ENCODE peak calls at places on chromosomes 11 and 22, in four cellular contexts. One of them, this sample, is unnamed.

GRCh38 chr22:43126506-43127165 is 16.1 kb downstream of the BIK start:
- DNase-seq in stomach: peak
- DNase-seq in A549: peak
- DNase-seq in ovary: no peak
- DNase-seq in this sample: peak

GRCh38 chr11:129279326-129280026 is 87.4 kb upstream of the ARHGAP32 start:
- DNase-seq in ovary: peak
- DNase-seq in A549: peak
- DNase-seq in stomach: peak
- DNase-seq in this sample: peak

GRCh38 chr22:33337524-33337923 is 279.3 kb upstream of the SYN3 start:
- DNase-seq in stomach: peak
- DNase-seq in ovary: no peak
- DNase-seq in A549: no peak
- DNase-seq in this sample: no peak

GRCh38 chr11:102139081-102139498 is 28.8 kb downstream of the YAP1 start:
- DNase-seq in A549: no peak
- DNase-seq in stomach: no peak
- DNase-seq in ovary: no peak
- DNase-seq in this sample: no peak

GRCh38 chr11:10201343-10201742 is 92.7 kb downstream of the SBF2 start:
- DNase-seq in stomach: no peak
- DNase-seq in A549: no peak
- DNase-seq in ovary: no peak
- DNase-seq in this sample: no peak

GRCh38 chr11:73759520-73760065 is 1.3 kb downstream of the RAB6A start:
- DNase-seq in stomach: no peak
- DNase-seq in A549: peak
- DNase-seq in ovary: no peak
- DNase-seq in this sample: no peak

GRCh38 chr11:100687032-100687629 is at the start of gene ARHGAP42:
- DNase-seq in stomach: peak
- DNase-seq in ovary: peak
- DNase-seq in A549: peak
- DNase-seq in this sample: peak

GRCh38 chr22:22830193-22830592 is 57.4 kb upstream of the IGLL5 start:
- DNase-seq in A549: no peak
- DNase-seq in ovary: no peak
- DNase-seq in stomach: no peak
- DNase-seq in this sample: no peak

GRCh38 chr22:30921108-30921507 is 47.5 kb downstream of the MORC2 start:
- DNase-seq in stomach: no peak
- DNase-seq in ovary: no peak
- DNase-seq in A549: no peak
- DNase-seq in this sample: peak

DNA sequence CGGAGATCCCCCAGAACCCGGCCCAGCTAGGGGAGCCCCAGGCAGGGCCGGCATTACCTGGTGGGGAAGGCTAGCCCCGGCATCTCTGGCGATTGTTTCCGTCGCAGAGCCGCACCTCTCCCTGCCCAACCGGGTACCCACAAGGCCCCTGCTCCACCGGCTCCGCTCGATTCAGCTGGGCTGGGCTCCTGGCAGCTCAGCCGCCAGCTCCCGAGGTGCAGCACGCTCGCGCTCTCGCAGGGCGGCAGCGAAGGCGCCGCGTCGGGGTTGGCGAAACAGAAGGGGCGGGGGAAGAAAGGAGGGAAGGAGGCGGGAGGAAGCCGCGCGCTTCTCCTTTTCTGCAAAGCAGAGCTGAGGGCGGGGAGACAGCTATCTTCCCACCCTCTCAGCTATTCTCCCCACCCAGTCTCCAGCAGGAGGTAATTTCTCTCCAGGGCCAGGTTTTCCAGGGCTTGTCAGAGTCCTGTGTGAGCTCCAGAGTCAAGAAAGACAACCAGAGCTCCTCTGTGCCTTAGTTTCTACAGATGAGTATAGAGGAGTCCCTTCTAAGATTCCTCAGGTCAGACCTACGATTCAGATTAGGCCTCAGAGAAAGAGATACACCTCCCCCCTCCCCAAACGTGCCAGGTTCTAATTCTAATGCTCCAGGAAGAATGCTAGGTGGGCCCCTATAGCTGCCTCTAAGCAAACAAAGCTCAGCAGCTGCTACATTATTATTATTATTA is 62.0 kb downstream of the PAK1 start:
- DNase-seq in stomach: peak
- DNase-seq in ovary: peak
- DNase-seq in A549: peak
- DNase-seq in this sample: peak
- TF ChIP-seq POLR2A in stomach: no peak
- TF ChIP-seq POLR2A in ovary: no peak
- TF ChIP-seq POLR2A in A549: peak
- TF ChIP-seq POLR2A in this sample: peak

GRCh38 chr22:46013460-46014416 is 36.8 kb upstream of the WNT7B start:
- DNase-seq in stomach: peak
- DNase-seq in ovary: peak
- DNase-seq in A549: peak
- DNase-seq in this sample: peak
- TF ChIP-seq POLR2A in stomach: no peak
- TF ChIP-seq POLR2A in ovary: peak
- TF ChIP-seq POLR2A in A549: peak
- TF ChIP-seq POLR2A in this sample: peak

GRCh38 chr11:32583451-32584271 is at the start of gene EIF3M:
- DNase-seq in stomach: peak
- DNase-seq in A549: peak
- DNase-seq in ovary: peak
- DNase-seq in this sample: peak
- TF ChIP-seq POLR2A in stomach: no peak
- TF ChIP-seq POLR2A in A549: peak
- TF ChIP-seq POLR2A in ovary: peak
- TF ChIP-seq POLR2A in this sample: peak

DNA sequence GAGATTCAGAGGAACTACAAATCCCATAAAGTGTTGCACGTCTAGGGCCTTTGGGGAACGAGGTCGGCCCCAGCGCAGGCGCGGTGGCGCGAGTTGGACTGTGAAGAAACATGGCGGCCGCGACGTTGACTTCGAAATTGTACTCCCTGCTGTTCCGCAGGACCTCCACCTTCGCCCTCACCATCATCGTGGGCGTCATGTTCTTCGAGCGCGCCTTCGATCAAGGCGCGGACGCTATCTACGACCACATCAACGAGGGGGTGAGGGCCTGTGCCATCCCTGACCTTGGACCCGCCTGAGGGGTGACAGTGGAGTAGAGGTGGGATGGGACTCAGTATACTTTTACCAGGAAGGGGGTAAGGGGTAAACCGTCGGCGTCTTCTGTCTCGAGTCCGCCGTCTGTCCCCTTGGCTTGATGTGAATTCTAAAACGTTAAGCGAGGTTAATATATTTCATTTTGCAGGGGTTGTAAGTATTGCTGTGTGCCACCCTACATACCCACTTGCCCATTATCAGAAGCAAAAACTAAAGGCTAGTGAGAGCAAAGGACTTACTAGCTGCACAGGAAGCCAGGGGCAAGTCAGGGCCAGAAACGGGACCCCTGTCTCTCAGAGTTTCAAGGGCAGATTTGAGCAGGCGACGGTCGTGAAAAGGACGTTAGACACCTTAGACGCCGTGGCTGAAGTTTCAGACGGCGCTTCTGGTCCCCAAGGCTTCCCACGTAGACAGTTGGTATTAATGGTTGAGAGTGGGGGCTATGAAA is at the start of gene UQCR10:
- DNase-seq in ovary: peak
- DNase-seq in stomach: peak
- DNase-seq in A549: peak
- DNase-seq in this sample: peak
- TF ChIP-seq POLR2A in ovary: peak
- TF ChIP-seq POLR2A in stomach: no peak
- TF ChIP-seq POLR2A in A549: peak
- TF ChIP-seq POLR2A in this sample: no peak

DNA sequence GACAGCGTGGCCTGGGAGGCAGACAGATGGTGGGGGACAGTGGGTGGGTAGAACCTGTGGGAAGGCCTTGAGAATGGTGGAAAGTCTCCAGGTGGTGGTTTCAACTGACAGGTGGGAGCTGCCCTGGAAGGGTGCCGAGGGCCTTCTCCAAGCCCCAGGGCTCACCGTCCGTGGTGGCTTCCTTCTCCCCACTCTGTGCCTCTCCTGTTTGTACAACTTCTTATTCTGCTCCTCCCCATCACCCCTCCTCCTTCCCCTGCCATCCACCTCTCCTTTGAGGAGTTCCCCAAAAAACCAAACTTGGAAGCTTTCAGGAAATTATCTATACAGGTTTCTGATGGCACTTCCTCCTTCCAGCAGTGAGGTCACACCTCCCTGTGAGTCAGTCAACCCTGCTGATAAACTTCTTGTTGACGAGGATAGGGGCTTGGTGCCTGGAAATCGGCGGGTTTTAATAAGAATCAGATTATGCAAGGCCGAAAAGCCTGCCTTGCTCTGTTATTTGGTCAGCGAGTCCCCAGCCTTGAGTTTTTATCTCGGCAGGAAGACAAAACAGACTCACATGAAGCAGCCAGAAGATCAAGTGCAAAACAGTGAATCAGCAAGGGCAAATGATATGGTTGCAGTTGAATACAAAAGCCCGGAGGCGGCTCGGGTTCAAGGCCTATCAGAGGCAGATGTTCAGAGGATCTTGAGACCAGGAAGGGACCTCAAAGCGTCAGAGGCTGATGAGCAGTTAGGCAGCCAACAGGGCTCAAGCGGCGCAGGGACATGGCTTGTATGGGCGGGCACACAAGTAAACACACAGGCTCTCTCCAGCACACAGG is 9.5 kb upstream of the ST3GAL4 start:
- DNase-seq in ovary: peak
- DNase-seq in stomach: no peak
- DNase-seq in A549: no peak
- DNase-seq in this sample: no peak
- TF ChIP-seq POLR2A in ovary: peak
- TF ChIP-seq POLR2A in stomach: no peak
- TF ChIP-seq POLR2A in A549: no peak
- TF ChIP-seq POLR2A in this sample: no peak

GRCh38 chr11:114197799-114198500 is 98.2 kb upstream of the NNMT start:
- DNase-seq in ovary: peak
- DNase-seq in stomach: peak
- DNase-seq in A549: no peak
- DNase-seq in this sample: no peak
- TF ChIP-seq POLR2A in ovary: no peak
- TF ChIP-seq POLR2A in stomach: no peak
- TF ChIP-seq POLR2A in A549: no peak
- TF ChIP-seq POLR2A in this sample: no peak

DNA sequence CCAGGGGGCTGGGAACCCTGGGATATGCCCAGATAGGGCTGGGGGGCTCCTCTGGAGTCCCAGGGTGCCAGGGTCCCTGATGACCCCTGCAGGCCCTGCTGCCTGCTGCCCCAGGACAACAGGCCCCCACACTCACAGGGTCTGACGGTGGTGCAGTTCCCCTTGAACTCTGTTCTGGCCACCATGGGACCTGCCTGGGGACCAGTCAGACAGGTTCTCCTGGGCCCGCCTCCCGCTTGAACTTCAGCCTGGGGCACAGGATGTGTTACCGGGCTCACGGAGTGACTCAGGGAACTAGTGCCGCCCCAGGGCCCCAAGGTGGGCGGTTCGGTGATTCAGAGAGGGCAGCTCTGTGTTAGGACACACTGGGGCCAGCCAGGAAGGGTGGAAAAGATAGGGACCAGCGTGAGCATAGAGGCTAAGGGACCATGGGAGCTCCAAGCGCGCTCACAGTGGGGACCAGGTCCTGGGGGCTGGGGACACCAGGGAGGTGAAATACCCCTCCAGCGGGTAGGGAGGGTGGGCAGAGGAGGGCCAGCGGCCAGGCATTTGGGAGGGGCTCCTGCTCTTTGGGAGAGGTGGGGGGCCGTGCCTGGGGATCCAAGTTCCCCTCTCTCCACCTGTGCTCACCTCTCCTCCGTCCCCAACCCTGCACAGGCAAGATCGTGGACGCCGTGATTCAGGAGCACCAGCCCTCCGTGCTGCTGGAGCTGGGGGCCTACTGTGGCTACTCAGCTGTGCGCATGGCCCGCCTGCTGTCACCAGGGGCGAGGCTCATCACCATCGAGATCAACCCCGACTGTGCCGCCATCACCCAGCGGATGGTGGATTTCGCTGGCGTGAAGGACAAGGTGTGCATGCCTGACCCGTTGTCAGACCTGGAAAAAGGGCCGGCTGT is 21.5 kb upstream of the TXNRD2 start:
- DNase-seq in stomach: peak
- DNase-seq in A549: no peak
- DNase-seq in ovary: no peak
- DNase-seq in this sample: peak
- TF ChIP-seq POLR2A in stomach: no peak
- TF ChIP-seq POLR2A in A549: no peak
- TF ChIP-seq POLR2A in ovary: no peak
- TF ChIP-seq POLR2A in this sample: no peak

GRCh38 chr11:12045914-12046635 is 37.6 kb upstream of the DKK3 start:
- DNase-seq in stomach: no peak
- DNase-seq in ovary: no peak
- DNase-seq in A549: no peak
- DNase-seq in this sample: no peak

GRCh38 chr11:12044799-12045198 is 36.4 kb upstream of the DKK3 start:
- DNase-seq in stomach: no peak
- DNase-seq in A549: no peak
- DNase-seq in ovary: no peak
- DNase-seq in this sample: no peak

GRCh38 chr11:12043221-12043620 is 34.8 kb upstream of the DKK3 start:
- DNase-seq in ovary: no peak
- DNase-seq in stomach: no peak
- DNase-seq in A549: no peak
- DNase-seq in this sample: no peak

GRCh38 chr11:12042215-12042676 is 33.8 kb upstream of the DKK3 start:
- DNase-seq in A549: no peak
- DNase-seq in stomach: no peak
- DNase-seq in ovary: no peak
- DNase-seq in this sample: no peak

GRCh38 chr11:12043959-12044772 is 35.7 kb upstream of the DKK3 start:
- DNase-seq in ovary: peak
- DNase-seq in stomach: peak
- DNase-seq in A549: peak
- DNase-seq in this sample: peak
- TF ChIP-seq POLR2A in ovary: no peak
- TF ChIP-seq POLR2A in stomach: no peak
- TF ChIP-seq POLR2A in A549: no peak
- TF ChIP-seq POLR2A in this sample: no peak

GRCh38 chr11:126482586-126483108 is 127.2 kb downstream of the ST3GAL4 start:
- DNase-seq in stomach: no peak
- DNase-seq in ovary: no peak
- DNase-seq in A549: no peak
- DNase-seq in this sample: no peak
- TF ChIP-seq POLR2A in stomach: no peak
- TF ChIP-seq POLR2A in ovary: no peak
- TF ChIP-seq POLR2A in A549: no peak
- TF ChIP-seq POLR2A in this sample: no peak

GRCh38 chr11:134254433-134254832 is 1.1 kb downstream of the ACAD8 start:
- DNase-seq in stomach: no peak
- DNase-seq in A549: no peak
- DNase-seq in ovary: no peak
- DNase-seq in this sample: no peak
- TF ChIP-seq POLR2A in stomach: no peak
- TF ChIP-seq POLR2A in A549: no peak
- TF ChIP-seq POLR2A in ovary: no peak
- TF ChIP-seq POLR2A in this sample: no peak